ENCODE peak calls at places on chromosomes 6 and 20, in seven cellular contexts. X, B, J, O, P, T and G are unnamed samples.
A peak's percentile ranks its signal among the peaks of the same experiment; 100 is the strongest.

GRCh38 chr6:28555136-28555535 is 29.5 kb downstream of the GPX5 start:
- DNase-seq in X (no peak), B (no peak), J (no peak), O (no peak), P (no peak), T (no peak), G (no peak)

GRCh38 chr6:25769983-25770382 is 15.4 kb downstream of the SLC17A4 start:
- DNase-seq in X (no peak), B (no peak), J (no peak), O (no peak), P (no peak), T (no peak), G (no peak)

GRCh38 chr6:134111062-134111677 is 58.7 kb upstream of the SLC2A12 start:
- DNase-seq in X (no peak), B (peak; percentile 58), J (peak; percentile 68), O (peak; percentile 72), P (no peak), T (no peak), G (peak; percentile 60)

GRCh38 chr6:84119277-84119676 is 85.7 kb downstream of the MRAP2 start:
- DNase-seq in X (no peak), B (no peak), J (no peak), O (peak; percentile 12), P (no peak), T (no peak), G (no peak)

GRCh38 chr20:19376451-19376971 is 164.1 kb downstream of the SLC24A3 start:
- DNase-seq in X (no peak), B (no peak), J (no peak), O (no peak), P (no peak), T (peak; percentile 88), G (no peak)

GRCh38 chr6:85920782-85921181 is 278.1 kb upstream of the SYNCRIP start:
- DNase-seq in X (no peak), B (no peak), J (no peak), O (no peak), P (no peak), T (peak; percentile 46), G (no peak)

GRCh38 chr20:6686171-6686570 is 81.3 kb upstream of the BMP2 start:
- DNase-seq in X (no peak), B (no peak), J (no peak), O (no peak), P (no peak), T (no peak), G (no peak)

GRCh38 chr20:46078954-46079353 is 10.8 kb downstream of the NCOA5 start:
- DNase-seq in X (no peak), B (no peak), J (no peak), O (no peak), P (no peak), T (no peak), G (no peak)

GRCh38 chr6:112939543-112939942 is 592.4 kb downstream of the RFPL4B start:
- DNase-seq in X (no peak), B (no peak), J (peak; percentile 18), O (no peak), P (no peak), T (no peak), G (no peak)

GRCh38 chr6:87900160-87900698 is 147.4 kb upstream of the SPACA1 start:
- DNase-seq in X (no peak), B (no peak), J (peak; percentile 29), O (no peak), P (peak; percentile 56), T (no peak), G (no peak)

GRCh38 chr6:160101262-160102205 is 20.1 kb upstream of the SLC22A1 start:
- DNase-seq in X (no peak), B (no peak), J (no peak), O (no peak), P (no peak), T (peak; percentile 64), G (no peak)

GRCh38 chr6:70277480-70277879 is 25.4 kb downstream of the COL9A1 start:
- DNase-seq in X (no peak), B (no peak), J (no peak), O (peak; percentile 21), P (no peak), T (no peak), G (no peak)

GRCh38 chr6:72217626-72218025 is 331.3 kb downstream of the RIMS1 start:
- DNase-seq in X (no peak), B (no peak), J (no peak), O (no peak), P (no peak), T (no peak), G (no peak)

GRCh38 chr6:42796171-42796570 is 14.3 kb downstream of the BICRAL start:
- DNase-seq in X (no peak), B (no peak), J (peak; percentile 65), O (no peak), P (no peak), T (no peak), G (no peak)

GRCh38 chr6:170091000-170091638 is 199.8 kb downstream of the DLL1 start:
- DNase-seq in X (peak; percentile 38), B (no peak), J (no peak), O (no peak), P (peak; percentile 47), T (peak; percentile 39), G (no peak)

GRCh38 chr6:11622156-11622555 is 84.6 kb downstream of the TMEM170B start:
- DNase-seq in X (no peak), B (no peak), J (no peak), O (no peak), P (no peak), T (no peak), G (no peak)

GRCh38 chr20:62918830-62919229 is 7.5 kb downstream of the DIDO1 start:
- DNase-seq in X (no peak), B (peak; percentile 68), J (peak; percentile 26), O (no peak), P (no peak), T (no peak), G (no peak)

GRCh38 chr20:1537731-1538058 is 19.8 kb downstream of the SIRPD start:
- DNase-seq in X (peak; percentile 73), B (no peak), J (no peak), O (no peak), P (no peak), T (peak; percentile 71), G (no peak)

GRCh38 chr6:35590622-35591066 is 77.9 kb upstream of the TULP1 start:
- DNase-seq in X (peak; percentile 95), B (no peak), J (no peak), O (no peak), P (peak; percentile 83), T (peak; percentile 91), G (no peak)

GRCh38 chr6:70222350-70222749 is 80.5 kb downstream of the COL9A1 start:
- DNase-seq in X (no peak), B (no peak), J (no peak), O (no peak), P (no peak), T (no peak), G (no peak)

GRCh38 chr20:40293740-40294139 is 395.3 kb downstream of the MAFB start:
- DNase-seq in X (peak; percentile 67), B (no peak), J (no peak), O (no peak), P (no peak), T (no peak), G (no peak)

GRCh38 chr6:119325559-119326240 is 23.9 kb downstream of the MAN1A1 start:
- DNase-seq in X (no peak), B (no peak), J (no peak), O (no peak), P (peak; percentile 29), T (no peak), G (no peak)

GRCh38 chr20:33994624-33994913 is 858 bp downstream of the RALY start:
- DNase-seq in X (no peak), B (no peak), J (no peak), O (no peak), P (no peak), T (no peak), G (no peak)

GRCh38 chr6:144617231-144618199 is 332.4 kb downstream of the UTRN start:
- DNase-seq in X (no peak), B (no peak), J (no peak), O (no peak), P (no peak), T (no peak), G (no peak)

GRCh38 chr6:154432533-154433476 is 76.2 kb upstream of the IPCEF1 start:
- DNase-seq in X (no peak), B (no peak), J (no peak), O (no peak), P (no peak), T (no peak), G (no peak)

GRCh38 chr6:125639621-125640020 is 109.8 kb upstream of the HEY2 start:
- DNase-seq in X (no peak), B (no peak), J (no peak), O (no peak), P (no peak), T (no peak), G (no peak)
- H3K27ac ChIP-seq in X (no peak overlapping the region), B (no peak overlapping the region), J (no peak overlapping the region), O (no peak overlapping the region), P (no peak overlapping the region), T (no peak overlapping the region), G (no peak overlapping the region)

GRCh38 chr6:343226-343935 is 48.2 kb upstream of the IRF4 start:
- DNase-seq in X (no peak), B (no peak), J (no peak), O (no peak), P (no peak), T (no peak), G (no peak)
- H3K9me3 ChIP-seq in X (no peaks in the 10 kb centered on the region), B (no peaks in the 10 kb centered on the region), J (peaks cover 1% of the 10 kb centered on the region), O (no peaks in the 10 kb centered on the region), P (no peaks in the 10 kb centered on the region), T (no peaks in the 10 kb centered on the region), G (no peaks in the 10 kb centered on the region)

GRCh38 chr6:132235596-132236280 is 165.5 kb downstream of the MOXD1 start:
- DNase-seq in X (no peak), B (no peak), J (no peak), O (no peak), P (no peak), T (no peak), G (no peak)
- H3K27ac ChIP-seq in X (no peak overlapping the region), B (no peak overlapping the region), J (no peak overlapping the region), O (no peak overlapping the region), P (no peak overlapping the region), T (no peak overlapping the region), G (no peak overlapping the region)

GRCh38 chr6:4403828-4404227 is 268.5 kb upstream of the ECI2 start:
- DNase-seq in X (no peak), B (no peak), J (no peak), O (no peak), P (no peak), T (no peak), G (no peak)

GRCh38 chr6:4403023-4403752 is 267.8 kb upstream of the ECI2 start:
- DNase-seq in X (no peak), B (no peak), J (no peak), O (no peak), P (no peak), T (no peak), G (no peak)

GRCh38 chr6:4402477-4402976 is 267.2 kb upstream of the ECI2 start:
- DNase-seq in X (no peak), B (no peak), J (no peak), O (no peak), P (no peak), T (peak; percentile 66), G (no peak)

GRCh38 chr6:4405609-4406212 is 270.3 kb upstream of the ECI2 start:
- DNase-seq in X (no peak), B (no peak), J (no peak), O (no peak), P (no peak), T (no peak), G (peak; percentile 58)

DNA sequence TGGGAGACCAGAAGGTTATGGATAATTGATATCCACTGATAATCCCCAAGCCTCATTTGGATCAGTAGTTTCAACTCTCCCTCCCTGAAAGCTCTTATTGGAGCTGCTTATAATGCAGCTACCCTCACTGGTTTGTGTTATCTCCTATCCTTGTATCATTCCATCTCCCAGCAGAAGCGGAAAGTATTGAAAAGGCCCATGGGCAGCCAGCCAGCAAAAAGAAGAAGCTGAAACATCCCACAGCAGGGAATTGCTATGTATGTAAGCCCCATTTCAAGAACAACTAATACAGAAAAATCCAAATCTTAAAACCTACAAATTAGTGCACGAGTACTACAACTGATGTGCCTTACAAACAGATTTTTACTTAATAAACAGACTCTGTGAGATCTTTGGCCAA is 269.0 kb upstream of the ECI2 start:
- DNase-seq in X (no peak), B (no peak), J (no peak), O (no peak), P (no peak), T (no peak), G (no peak)
- H3K9me3 ChIP-seq in X (no peaks in the 10 kb centered on the region), B (no peaks in the 10 kb centered on the region), J (no peaks in the 10 kb centered on the region), O (no peaks in the 10 kb centered on the region), P (no peaks in the 10 kb centered on the region), T (no peaks in the 10 kb centered on the region), G (no peaks in the 10 kb centered on the region)